ENCODE peak calls at places on chromosomes 12 and 14, in nine cellular contexts. K, T, A, P, N, X, D, W and V are unnamed samples.

GRCh38 chr14:52900731-52901130 is 50.1 kb downstream of the FERMT2 start:
- DNase-seq in K (no peak), T (no peak), A (no peak), P (no peak), N (no peak), X (no peak), D (no peak), W (no peak), V (no peak)

GRCh38 chr14:72741836-72742681 is 151.8 kb downstream of the DPF3 start:
- DNase-seq in K (no peak), T (no peak), A (no peak), P (no peak), N (no peak), X (no peak), D (peak), W (no peak), V (peak)

GRCh38 chr12:3746758-3747157 is 6.2 kb downstream of the CRACR2A start:
- DNase-seq in K (no peak), T (no peak), A (no peak), P (no peak), N (no peak), X (no peak), D (no peak), W (no peak), V (peak)

GRCh38 chr12:84329933-84330332 is 582.7 kb downstream of the SLC6A15 start:
- DNase-seq in K (no peak), T (no peak), A (no peak), P (no peak), N (no peak), X (no peak), D (no peak), W (no peak), V (no peak)

GRCh38 chr14:81454572-81455218 is 54.6 kb upstream of the STON2 start:
- DNase-seq in K (no peak), T (no peak), A (no peak), P (no peak), N (no peak), X (no peak), D (no peak), W (no peak), V (no peak)

GRCh38 chr12:50572760-50573159 is 68.0 kb downstream of the DIP2B start:
- DNase-seq in K (no peak), T (no peak), A (no peak), P (no peak), N (no peak), X (no peak), D (no peak), W (no peak), V (no peak)

GRCh38 chr12:57085999-57086950 is 2.6 kb upstream of the NAB2 start:
- DNase-seq in K (no peak), T (no peak), A (peak), P (peak), N (no peak), X (no peak), D (peak), W (no peak), V (no peak)

GRCh38 chr12:82694970-82695369 is 8.3 kb downstream of the TMTC2 start:
- DNase-seq in K (no peak), T (no peak), A (no peak), P (no peak), N (no peak), X (no peak), D (no peak), W (no peak), V (no peak)

GRCh38 chr12:6273931-6274687 is 36.4 kb upstream of the PLEKHG6 start:
- DNase-seq in K (no peak), T (no peak), A (no peak), P (no peak), N (peak), X (no peak), D (no peak), W (no peak), V (no peak)

GRCh38 chr14:94292872-94293577 is at the start of gene SERPINA10:
- DNase-seq in K (no peak), T (no peak), A (no peak), P (no peak), N (no peak), X (no peak), D (no peak), W (no peak), V (no peak)

GRCh38 chr14:24876996-24877395 is 173.0 kb downstream of the STXBP6 start:
- DNase-seq in K (no peak), T (no peak), A (no peak), P (no peak), N (no peak), X (no peak), D (no peak), W (no peak), V (no peak)

GRCh38 chr14:24130717-24131548 is 474 bp downstream of the FITM1 start:
- DNase-seq in K (no peak), T (no peak), A (no peak), P (no peak), N (peak), X (no peak), D (no peak), W (no peak), V (no peak)

GRCh38 chr12:19421503-19422282 is 17.6 kb upstream of the AEBP2 start:
- DNase-seq in K (no peak), T (no peak), A (no peak), P (no peak), N (no peak), X (no peak), D (no peak), W (no peak), V (peak)

GRCh38 chr14:49220492-49220891 is 365.7 kb downstream of the RPS29 start:
- DNase-seq in K (no peak), T (no peak), A (no peak), P (no peak), N (no peak), X (no peak), D (no peak), W (no peak), V (no peak)

GRCh38 chr14:76516884-76517283 is 140.9 kb downstream of the ESRRB start:
- DNase-seq in K (no peak), T (no peak), A (no peak), P (no peak), N (no peak), X (no peak), D (no peak), W (no peak), V (no peak)

DNA sequence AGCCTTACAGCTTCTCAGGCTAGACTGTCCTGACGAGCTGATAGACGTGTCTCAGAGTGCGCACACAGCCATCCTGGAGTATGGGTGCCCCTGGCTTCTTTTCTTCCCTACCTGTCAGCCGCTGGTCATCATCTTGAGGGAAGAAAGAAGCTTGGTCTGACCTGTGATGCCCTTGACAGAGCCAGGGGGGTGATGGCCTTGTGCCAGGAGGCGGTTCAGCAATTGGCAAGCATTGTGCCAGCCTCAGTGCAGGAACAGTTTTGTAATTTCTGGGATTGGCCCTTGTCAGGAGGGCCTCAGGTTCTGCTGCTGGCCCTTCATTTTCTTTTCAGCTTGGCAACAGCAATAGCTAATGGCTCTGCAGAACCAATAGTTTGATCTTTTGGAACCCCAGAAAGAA is 80.1 kb downstream of the ADCK1 start:
- DNase-seq in K (no peak), T (no peak), A (no peak), P (no peak), N (no peak), X (no peak), D (no peak), W (no peak), V (no peak)
- TF ChIP-seq CTCF in K (no peak), T (no peak), A (no peak), P (no peak), N (no peak), X (no peak), D (no peak), W (no peak), V (no peak)

GRCh38 chr12:71556471-71556870 is 107.2 kb downstream of the ZFC3H1 start:
- DNase-seq in K (no peak), T (no peak), A (no peak), P (no peak), N (no peak), X (no peak), D (no peak), W (no peak), V (no peak)

GRCh38 chr12:71546322-71546861 is 106.8 kb downstream of the LGR5 start:
- DNase-seq in K (no peak), T (no peak), A (no peak), P (no peak), N (no peak), X (no peak), D (no peak), W (no peak), V (no peak)

GRCh38 chr12:71552728-71553501 is 110.7 kb downstream of the ZFC3H1 start:
- DNase-seq in K (no peak), T (no peak), A (no peak), P (no peak), N (no peak), X (no peak), D (no peak), W (no peak), V (no peak)

GRCh38 chr12:71548906-71549305 is 109.3 kb downstream of the LGR5 start:
- DNase-seq in K (no peak), T (no peak), A (no peak), P (no peak), N (no peak), X (no peak), D (no peak), W (no peak), V (no peak)

DNA sequence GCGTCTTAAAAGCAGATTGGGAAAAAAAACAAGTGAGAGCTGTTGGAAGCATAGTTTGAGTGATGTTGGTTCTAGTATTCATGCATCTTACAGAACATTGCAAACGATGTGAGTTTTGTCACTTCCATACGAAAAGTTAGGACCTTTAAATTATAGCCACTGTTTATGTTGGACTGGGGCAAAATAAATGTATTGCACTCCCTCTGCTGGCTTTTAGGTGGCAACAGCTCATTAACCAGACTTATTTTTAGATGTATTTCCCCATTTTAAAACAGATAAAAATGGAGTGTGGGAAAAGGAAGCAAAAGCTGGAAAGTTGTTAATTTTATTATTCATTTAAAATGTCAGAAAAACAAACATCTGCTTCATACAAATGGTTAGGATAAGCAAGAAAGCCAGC is 111.9 kb downstream of the LGR5 start:
- DNase-seq in K (no peak), T (no peak), A (no peak), P (no peak), N (no peak), X (no peak), D (no peak), W (no peak), V (no peak)
- TF ChIP-seq CTCF in K (no peak), T (peak), A (peak), P (peak), N (no peak), X (peak), D (peak), W (no peak), V (peak)

GRCh38 chr12:9813821-9814798 is 13.2 kb upstream of the KLRF1 start:
- DNase-seq in K (no peak), T (peak), A (peak), P (peak), N (peak), X (no peak), D (peak), W (peak), V (no peak)
- TF ChIP-seq CTCF in K (peak), T (peak), A (peak), P (peak), N (peak), X (peak), D (peak), W (no peak), V (peak)

GRCh38 chr12:120538281-120539156 is 4.4 kb downstream of the RNF10 start:
- DNase-seq in K (no peak), T (no peak), A (no peak), P (no peak), N (no peak), X (no peak), D (peak), W (peak), V (no peak)

GRCh38 chr12:120532701-120533238 is 1.4 kb upstream of the RNF10 start:
- DNase-seq in K (no peak), T (no peak), A (no peak), P (peak), N (no peak), X (no peak), D (no peak), W (no peak), V (no peak)

GRCh38 chr12:120536064-120536791 is 2.1 kb downstream of the RNF10 start:
- DNase-seq in K (no peak), T (no peak), A (no peak), P (peak), N (no peak), X (no peak), D (no peak), W (no peak), V (no peak)

GRCh38 chr12:120534203-120534702 is at the start of gene RNF10:
- DNase-seq in K (peak), T (peak), A (peak), P (peak), N (peak), X (peak), D (peak), W (peak), V (peak)

GRCh38 chr12:120534703-120535655 is 823 bp downstream of the RNF10 start:
- DNase-seq in K (no peak), T (peak), A (peak), P (peak), N (peak), X (peak), D (no peak), W (peak), V (peak)
- TF ChIP-seq CTCF in K (no peak), T (peak), A (no peak), P (peak), N (no peak), X (no peak), D (no peak), W (no peak), V (no peak)

GRCh38 chr12:25960176-25960575 is 1.7 kb downstream of the RASSF8 start:
- DNase-seq in K (no peak), T (no peak), A (peak), P (no peak), N (no peak), X (no peak), D (no peak), W (no peak), V (no peak)
- TF ChIP-seq CTCF in K (no peak), T (peak), A (no peak), P (no peak), N (no peak), X (peak), D (no peak), W (no peak), V (peak)

DNA sequence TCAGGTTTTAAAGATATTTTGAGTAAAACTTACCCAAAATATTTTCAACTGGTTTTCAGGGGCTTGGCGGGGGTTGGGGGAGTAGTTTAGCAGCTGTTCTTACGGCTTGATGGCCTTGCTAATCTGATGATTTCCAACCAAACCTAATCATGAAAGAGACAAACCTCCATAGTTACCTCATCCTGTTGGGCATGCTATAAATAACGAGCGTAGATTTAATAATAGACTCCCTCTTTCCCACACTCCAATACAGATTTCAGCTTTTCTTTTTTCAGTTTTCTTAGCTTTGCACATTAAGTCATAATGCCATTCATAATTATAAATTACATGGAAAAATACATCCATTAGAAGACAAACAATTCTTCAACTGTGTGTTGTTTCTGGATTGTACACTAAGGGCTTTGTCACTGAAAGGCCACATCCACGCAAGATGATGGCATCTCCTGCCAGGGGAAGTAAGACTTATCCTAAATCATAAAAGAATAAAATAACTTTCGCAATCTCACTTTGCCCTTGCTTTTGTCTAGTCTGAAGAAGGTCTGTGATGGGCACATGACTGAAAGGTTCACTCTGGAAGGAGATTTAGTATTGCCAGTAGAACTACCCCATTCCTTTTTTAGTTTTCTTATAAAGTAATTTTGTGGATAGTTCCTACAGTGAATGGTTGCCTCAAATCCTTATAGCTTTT is 23.2 kb downstream of the ITPR2 start:
- DNase-seq in K (no peak), T (no peak), A (no peak), P (no peak), N (no peak), X (no peak), D (no peak), W (no peak), V (no peak)
- TF ChIP-seq CTCF in K (no peak), T (no peak), A (no peak), P (no peak), N (no peak), X (no peak), D (no peak), W (no peak), V (no peak)

DNA sequence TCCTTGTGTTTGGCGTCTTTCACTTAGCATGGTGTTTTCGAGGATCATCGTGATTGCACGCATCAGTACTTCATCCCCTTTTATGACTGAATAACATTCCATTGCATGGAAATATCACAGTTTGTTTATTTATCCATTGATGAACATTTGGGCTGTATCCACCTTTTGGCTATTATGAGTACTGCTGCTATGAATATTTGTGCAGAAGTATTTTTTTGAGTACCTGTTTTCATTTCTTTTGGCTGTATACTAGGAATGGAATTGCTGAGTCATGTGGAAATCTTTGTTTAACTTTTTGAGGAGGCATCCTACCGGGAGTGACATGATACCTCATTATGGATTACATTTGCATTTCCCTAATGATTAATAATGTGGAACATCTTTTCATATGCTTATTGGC is 66.4 kb downstream of the WNK1 start:
- DNase-seq in K (no peak), T (no peak), A (no peak), P (no peak), N (no peak), X (no peak), D (no peak), W (no peak), V (no peak)
- TF ChIP-seq CTCF in K (no peak), T (no peak), A (no peak), P (no peak), N (no peak), X (no peak), D (peak), W (no peak), V (no peak)

DNA sequence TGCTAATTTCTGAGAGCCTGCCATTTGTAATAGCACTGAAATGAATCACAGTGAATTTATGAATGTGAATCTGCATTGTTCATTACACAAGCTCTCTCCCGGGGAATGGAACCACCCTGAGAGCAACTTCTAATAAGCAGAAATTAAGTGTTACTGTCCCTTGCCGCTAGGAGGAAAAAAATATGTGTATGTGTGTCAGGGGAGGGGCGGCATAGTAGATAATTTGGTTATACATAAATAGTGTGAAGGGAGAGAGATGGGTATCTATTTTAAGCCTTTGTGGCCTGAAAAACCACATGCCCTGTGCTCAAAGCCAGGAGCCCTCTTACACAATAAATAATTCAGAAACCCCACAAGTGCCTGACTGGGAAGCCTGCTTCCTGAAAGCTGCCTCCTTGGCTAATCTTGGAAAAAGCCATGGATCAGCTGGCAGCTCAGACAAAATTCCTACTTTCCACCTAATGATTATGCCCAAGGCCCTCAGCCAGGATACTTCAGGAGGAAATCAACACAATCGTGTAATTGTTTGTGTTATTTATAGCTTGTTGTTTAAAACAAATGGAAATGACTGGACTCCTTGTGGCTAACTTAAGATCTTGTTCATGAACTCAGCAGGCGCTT is 366.2 kb upstream of the KITLG start:
- DNase-seq in K (no peak), T (no peak), A (no peak), P (no peak), N (no peak), X (no peak), D (no peak), W (no peak), V (no peak)
- TF ChIP-seq CTCF in K (no peak), T (no peak), A (no peak), P (no peak), N (no peak), X (peak), D (no peak), W (no peak), V (no peak)

GRCh38 chr14:103298620-103299019 is 35.4 kb upstream of the EIF5 start:
- DNase-seq in K (no peak), T (no peak), A (no peak), P (no peak), N (no peak), X (no peak), D (no peak), W (no peak), V (no peak)
- TF ChIP-seq CTCF in K (peak), T (no peak), A (no peak), P (no peak), N (no peak), X (no peak), D (no peak), W (no peak), V (no peak)